ENCODE peak calls at places on chromosome 6, in five cellular contexts. D is PC-3, R is GM23338, Q is GM23248, C is HCT116. P is an unnamed sample.

GRCh38 chr6:52364480-52365166 is 2.7 kb downstream of the PAQR8 start:
- DNase-seq in D (no peak), R (no peak), Q (no peak), C (no peak), P (no peak)

GRCh38 chr6:111536888-111537287 is 53.9 kb upstream of the REV3L start:
- DNase-seq in D (no peak), R (no peak), Q (no peak), C (no peak), P (no peak)

GRCh38 chr6:165893431-165893830 is 230.4 kb upstream of the PDE10A start:
- DNase-seq in D (no peak), R (no peak), Q (no peak), C (no peak), P (no peak)

GRCh38 chr6:31651602-31652191 is 764 bp downstream of the BAG6 start:
- DNase-seq in D (peak; percentile 52), R (peak; percentile 90), Q (peak; percentile 91), C (peak; percentile 55), P (no peak)

GRCh38 chr6:30935018-30935417 is 3.0 kb upstream of the SFTA2 start:
- DNase-seq in D (no peak), R (no peak), Q (no peak), C (no peak), P (no peak)

GRCh38 chr6:25963426-25964123 is 973 bp downstream of the TRIM38 start:
- DNase-seq in D (peak; percentile 72), R (peak; percentile 93), Q (no peak), C (no peak), P (peak; percentile 28)

GRCh38 chr6:12418946-12419345 is 128.8 kb downstream of the EDN1 start:
- DNase-seq in D (no peak), R (no peak), Q (no peak), C (no peak), P (no peak)

GRCh38 chr6:106103728-106104109 is 17.6 kb downstream of the PRDM1 start:
- DNase-seq in D (peak; percentile 38), R (no peak), Q (no peak), C (no peak), P (no peak)

GRCh38 chr6:47188588-47189021 is 121.1 kb downstream of the TNFRSF21 start:
- DNase-seq in D (peak; percentile 97), R (no peak), Q (peak; percentile 71), C (peak; percentile 80), P (no peak)

GRCh38 chr6:168213121-168213524 is 106.5 kb downstream of the DACT2 start:
- DNase-seq in D (no peak), R (no peak), Q (no peak), C (no peak), P (no peak)

GRCh38 chr6:123888779-123889513 is 85.3 kb downstream of the NKAIN2 start:
- DNase-seq in D (no peak), R (no peak), Q (no peak), C (no peak), P (no peak)

GRCh38 chr6:151317995-151318365 is 73.4 kb downstream of the ZBTB2 start:
- DNase-seq in D (no peak), R (no peak), Q (no peak), C (no peak), P (no peak)

GRCh38 chr6:151310852-151311767 is 71.3 kb downstream of the AKAP12 start:
- DNase-seq in D (no peak), R (no peak), Q (no peak), C (no peak), P (no peak)

GRCh38 chr6:151317206-151317994 is 74.0 kb downstream of the ZBTB2 start:
- DNase-seq in D (peak; percentile 62), R (no peak), Q (peak; percentile 77), C (no peak), P (no peak)

GRCh38 chr6:151307501-151307900 is 67.7 kb downstream of the AKAP12 start:
- DNase-seq in D (no peak), R (no peak), Q (no peak), C (no peak), P (no peak)

GRCh38 chr6:151313060-151313459 is 73.3 kb downstream of the AKAP12 start:
- DNase-seq in D (no peak), R (peak; percentile 85), Q (no peak), C (no peak), P (no peak)
- TF ChIP-seq EZH2phosphoT487 in D (no peak), R (no peak), Q (no peak), C (no peak), P (no peak)

DNA sequence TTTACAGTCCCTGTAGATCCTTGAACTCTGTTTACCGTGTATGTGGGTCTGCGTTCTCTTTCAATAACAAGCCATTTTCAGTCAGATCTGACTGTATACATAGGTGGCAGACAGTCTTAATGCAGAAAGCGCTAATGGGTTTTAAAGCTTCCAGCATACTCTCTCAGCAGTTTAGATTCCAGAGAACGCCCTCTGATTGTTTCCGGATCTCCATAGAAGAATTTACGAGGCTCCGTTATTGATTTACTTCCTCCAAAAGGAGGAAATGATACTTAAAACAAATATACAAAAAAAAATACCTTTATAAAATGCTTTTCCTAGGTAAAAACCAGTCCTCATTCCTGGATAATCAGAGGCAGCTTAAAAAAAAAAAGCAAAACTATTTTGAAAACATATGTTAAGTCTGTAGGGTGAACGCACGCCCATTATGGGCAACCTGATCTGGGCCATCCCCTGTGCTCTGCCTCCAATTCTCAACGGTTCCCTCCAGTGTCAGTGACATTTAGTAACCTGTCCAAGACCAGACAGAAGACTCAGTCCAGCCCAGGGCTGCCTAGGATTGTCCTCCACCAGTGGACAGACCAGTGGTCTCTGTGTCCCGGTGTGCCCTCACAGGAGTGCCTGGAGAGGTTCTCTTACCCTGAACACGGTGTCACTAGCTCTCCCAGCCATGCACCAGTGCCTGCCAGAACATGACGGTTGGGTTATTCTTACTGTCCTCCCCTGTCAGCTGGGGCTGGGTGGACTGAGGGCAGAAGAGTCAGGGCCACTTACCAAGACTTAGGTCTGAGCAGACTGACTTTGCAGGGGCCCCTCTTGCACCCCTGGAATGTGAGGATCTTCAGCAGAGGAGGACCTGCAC is 217.3 kb downstream of the ARID1B start:
- DNase-seq in D (peak; percentile 79), R (no peak), Q (no peak), C (no peak), P (no peak)
- H4K20me1 ChIP-seq in D (no peaks in the 10 kb centered on the region), R (no peaks in the 10 kb centered on the region), Q (no peaks in the 10 kb centered on the region), C (no peaks in the 10 kb centered on the region), P (no peaks in the 10 kb centered on the region)

DNA sequence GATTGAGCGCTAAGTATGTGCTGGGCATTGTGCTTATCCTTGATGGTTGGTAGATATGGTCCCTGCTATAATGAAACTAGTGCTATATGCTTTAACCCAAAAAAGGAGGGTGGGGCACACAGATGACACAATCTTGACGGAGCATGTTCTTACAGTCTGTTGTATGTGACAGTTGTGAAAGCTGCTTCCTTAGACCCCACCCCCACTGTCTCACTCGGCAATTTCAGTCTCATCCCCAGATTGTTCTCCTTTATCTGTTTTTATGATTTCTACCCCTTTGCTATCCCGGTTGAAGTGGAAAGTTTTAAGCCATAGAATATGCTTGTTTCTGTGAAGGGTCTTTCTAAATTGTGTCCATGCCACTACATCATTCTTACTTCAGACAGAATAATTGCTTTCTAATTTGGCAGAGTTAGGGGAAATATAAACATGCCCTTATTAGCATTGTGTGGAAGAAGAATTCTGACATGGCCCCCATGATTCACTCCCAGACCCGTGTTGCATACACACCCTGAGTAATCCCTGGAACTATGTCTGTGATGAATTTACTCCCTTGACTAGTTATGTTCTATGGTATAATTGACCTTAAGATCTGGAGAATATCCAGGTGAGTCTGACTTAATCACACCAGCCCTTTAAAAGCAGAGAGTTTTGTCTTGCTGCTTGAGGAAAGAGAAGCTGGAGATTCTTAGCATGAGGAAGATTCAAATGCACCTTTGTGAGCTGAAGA is 262.7 kb downstream of the SOX4 start:
- DNase-seq in D (peak; percentile 83), R (no peak), Q (peak; percentile 93), C (no peak), P (no peak)
- H3K4me1 ChIP-seq in D (peaks cover 20% of the 10 kb centered on the region), R (no peaks in the 10 kb centered on the region), Q (peaks cover 19% of the 10 kb centered on the region), C (no peaks in the 10 kb centered on the region), P (no peaks in the 10 kb centered on the region)

DNA sequence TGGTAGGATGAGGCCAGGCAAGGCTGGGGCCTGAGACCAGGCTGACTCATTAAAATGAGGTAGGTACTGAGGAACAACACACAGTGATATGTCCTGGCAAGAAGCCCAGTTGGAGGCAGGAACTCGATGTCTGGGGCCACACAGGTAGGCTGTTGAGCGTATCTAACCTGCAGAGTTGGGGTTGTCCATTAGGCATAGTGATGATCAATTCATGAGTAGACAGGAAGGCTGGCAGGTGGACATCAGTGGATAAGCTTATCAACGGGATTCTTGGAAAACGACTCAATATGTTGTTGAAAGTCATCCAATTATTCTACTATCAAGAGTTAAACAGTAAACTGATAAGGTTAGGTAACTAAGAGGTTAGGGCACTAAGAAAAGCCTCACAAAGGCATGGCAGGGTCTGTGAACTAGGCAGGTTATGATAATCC is 193.2 kb upstream of the COL21A1 start:
- DNase-seq in D (peak; percentile 31), R (no peak), Q (no peak), C (no peak), P (no peak)
- TF ChIP-seq EZH2phosphoT487 in D (no peak), R (no peak), Q (no peak), C (no peak), P (no peak)

GRCh38 chr6:163457637-163458561 is 43.4 kb downstream of the QKI start:
- DNase-seq in D (peak; percentile 30), R (peak; percentile 20), Q (peak; percentile 95), C (no peak), P (no peak)
- H4K20me1 ChIP-seq in D (peaks cover 49% of the 10 kb centered on the region), R (peaks cover 32% of the 10 kb centered on the region), Q (peaks cover 3% of the 10 kb centered on the region), C (no peaks in the 10 kb centered on the region), P (peaks cover 3% of the 10 kb centered on the region)

GRCh38 chr6:139882977-139883728 is 508.7 kb upstream of the CITED2 start:
- DNase-seq in D (peak; percentile 16), R (no peak), Q (peak; percentile 48), C (no peak), P (no peak)

GRCh38 chr6:139881251-139881650 is 506.8 kb upstream of the CITED2 start:
- DNase-seq in D (no peak), R (no peak), Q (no peak), C (no peak), P (no peak)

GRCh38 chr6:139881728-139882211 is 507.3 kb upstream of the CITED2 start:
- DNase-seq in D (peak; percentile 54), R (peak; percentile 64), Q (peak; percentile 39), C (peak; percentile 53), P (peak; percentile 23)

GRCh38 chr6:139883776-139884175 is 509.3 kb upstream of the CITED2 start:
- DNase-seq in D (no peak), R (no peak), Q (no peak), C (no peak), P (no peak)

DNA sequence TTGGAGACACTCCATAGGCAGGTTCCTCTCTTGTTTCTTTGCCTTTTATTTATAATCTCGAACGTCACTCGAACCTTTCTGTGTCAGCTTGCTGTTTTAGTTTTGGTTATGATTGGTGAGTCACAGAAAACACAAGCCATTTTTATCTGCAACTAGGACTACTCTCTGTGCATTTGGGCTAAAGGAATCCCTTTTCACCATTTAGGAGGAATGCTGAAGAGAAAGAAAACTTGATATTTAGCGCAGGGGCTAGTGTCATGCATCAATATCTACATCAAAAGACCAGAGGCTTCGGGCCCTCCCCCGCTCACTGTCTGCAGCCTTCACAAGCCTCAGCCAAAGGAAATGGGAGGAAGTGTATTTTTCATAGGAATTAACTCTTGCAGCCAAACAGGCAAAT is 507.8 kb upstream of the CITED2 start:
- DNase-seq in D (no peak), R (peak; percentile 40), Q (no peak), C (no peak), P (no peak)
- H3K4me1 ChIP-seq in D (peaks cover 18% of the 10 kb centered on the region), R (peaks cover 36% of the 10 kb centered on the region), Q (peaks cover 20% of the 10 kb centered on the region), C (peaks cover 23% of the 10 kb centered on the region), P (no peaks in the 10 kb centered on the region)

GRCh38 chr6:146028250-146028789 is 542 bp upstream of the GRM1 start:
- DNase-seq in D (peak; percentile 41), R (peak; percentile 82), Q (peak; percentile 74), C (no peak), P (no peak)
- TF ChIP-seq EZH2phosphoT487 in D (no peak), R (no peak), Q (no peak), C (no peak), P (no peak)

P was measured in OCI-LY7.